ENCODE peak calls at places on chromosomes 3 and 15, in five cellular contexts. B, I, X, Y and E are unnamed samples.

GRCh38 chr15:97085806-97086205 is 755.3 kb downstream of the NR2F2 start:
- DNase-seq in B (no peak), I (no peak), X (no peak), Y (no peak), E (no peak)

GRCh38 chr3:187809979-187810568 is 64.8 kb upstream of the BCL6 start:
- DNase-seq in B (no peak), I (no peak), X (no peak), Y (no peak), E (no peak)

GRCh38 chr3:124557433-124558232 is 172.6 kb upstream of the UMPS start:
- DNase-seq in B (no peak), I (no peak), X (peak; percentile 41), Y (peak; percentile 57), E (peak; percentile 61)

GRCh38 chr3:43766672-43767465 is 76.1 kb downstream of the ABHD5 start:
- DNase-seq in B (no peak), I (no peak), X (no peak), Y (no peak), E (peak; percentile 82)

GRCh38 chr15:57432141-57432701 is 55.9 kb downstream of the CGNL1 start:
- DNase-seq in B (no peak), I (no peak), X (no peak), Y (no peak), E (peak; percentile 6)

GRCh38 chr15:78044407-78045155 is 32.9 kb downstream of the TBC1D2B start:
- DNase-seq in B (no peak), I (no peak), X (peak; percentile 58), Y (no peak), E (no peak)

GRCh38 chr3:126117786-126118185 is 33.9 kb upstream of the SLC41A3 start:
- DNase-seq in B (no peak), I (no peak), X (no peak), Y (peak; percentile 7), E (no peak)

GRCh38 chr3:141085331-141086047 is 34.3 kb downstream of the SPSB4 start:
- DNase-seq in B (no peak), I (no peak), X (no peak), Y (no peak), E (no peak)

GRCh38 chr15:71807691-71808091 is 2.7 kb upstream of the NR2E3 start:
- DNase-seq in B (no peak), I (no peak), X (peak; percentile 33), Y (no peak), E (peak; percentile 34)

GRCh38 chr3:179196700-179197099 is 48.5 kb downstream of the PIK3CA start:
- DNase-seq in B (no peak), I (no peak), X (no peak), Y (no peak), E (no peak)

GRCh38 chr3:112681822-112682325 is 40.9 kb upstream of the CCDC80 start:
- DNase-seq in B (no peak), I (no peak), X (peak; percentile 55), Y (no peak), E (no peak)

GRCh38 chr3:185253645-185254410 is at the start of gene EHHADH:
- DNase-seq in B (no peak), I (peak; percentile 23), X (no peak), Y (peak; percentile 65), E (peak; percentile 88)

GRCh38 chr3:141412087-141412935 is 44.0 kb downstream of the ZBTB38 start:
- DNase-seq in B (peak; percentile 22), I (no peak), X (peak; percentile 96), Y (peak; percentile 72), E (peak; percentile 84)

GRCh38 chr3:36603423-36603822 is 160.9 kb downstream of the DCLK3 start:
- DNase-seq in B (no peak), I (no peak), X (no peak), Y (no peak), E (no peak)

GRCh38 chr3:66271231-66271630 is 50.4 kb downstream of the SLC25A26 start:
- DNase-seq in B (no peak), I (no peak), X (peak; percentile 26), Y (no peak), E (no peak)

GRCh38 chr3:109647985-109648384 is 310.6 kb upstream of the DPPA4 start:
- DNase-seq in B (no peak), I (no peak), X (peak; percentile 21), Y (no peak), E (no peak)

GRCh38 chr3:149765762-149766334 is 13.6 kb upstream of the COMMD2 start:
- DNase-seq in B (peak; percentile 37), I (no peak), X (peak; percentile 49), Y (no peak), E (peak; percentile 32)

GRCh38 chr15:85306946-85307686 is 73.3 kb upstream of the AKAP13 start:
- DNase-seq in B (peak; percentile 32), I (no peak), X (no peak), Y (no peak), E (no peak)

GRCh38 chr3:105965384-105965783 is 96.6 kb upstream of the CBLB start:
- DNase-seq in B (no peak), I (no peak), X (no peak), Y (no peak), E (peak; percentile 83)

DNA sequence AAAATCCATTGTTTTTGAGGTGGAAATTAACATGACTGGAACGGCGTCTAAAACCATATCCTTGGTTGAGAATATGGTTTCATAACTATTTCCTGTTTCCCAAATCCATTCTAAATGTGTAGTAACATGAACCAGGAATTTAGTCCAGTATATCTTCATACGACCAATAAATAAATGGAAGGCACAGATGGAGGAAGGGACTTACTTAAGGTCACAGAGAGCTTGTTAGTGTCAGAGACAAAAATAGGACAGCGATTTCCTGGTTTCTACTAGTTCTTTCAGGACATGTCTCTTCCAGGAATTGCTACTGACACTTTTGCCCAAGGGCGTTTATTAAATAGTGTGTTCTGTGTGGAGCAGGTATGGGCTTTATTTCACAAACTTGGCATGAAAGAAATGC is 41.2 kb downstream of the HES1 start:
- DNase-seq in B (no peak), I (no peak), X (peak; percentile 34), Y (no peak), E (no peak)
- H3K4me3 ChIP-seq in B (no peak overlapping the region), I (no peak overlapping the region), X (no peak overlapping the region), Y (no peak overlapping the region), E (no peak overlapping the region)

DNA sequence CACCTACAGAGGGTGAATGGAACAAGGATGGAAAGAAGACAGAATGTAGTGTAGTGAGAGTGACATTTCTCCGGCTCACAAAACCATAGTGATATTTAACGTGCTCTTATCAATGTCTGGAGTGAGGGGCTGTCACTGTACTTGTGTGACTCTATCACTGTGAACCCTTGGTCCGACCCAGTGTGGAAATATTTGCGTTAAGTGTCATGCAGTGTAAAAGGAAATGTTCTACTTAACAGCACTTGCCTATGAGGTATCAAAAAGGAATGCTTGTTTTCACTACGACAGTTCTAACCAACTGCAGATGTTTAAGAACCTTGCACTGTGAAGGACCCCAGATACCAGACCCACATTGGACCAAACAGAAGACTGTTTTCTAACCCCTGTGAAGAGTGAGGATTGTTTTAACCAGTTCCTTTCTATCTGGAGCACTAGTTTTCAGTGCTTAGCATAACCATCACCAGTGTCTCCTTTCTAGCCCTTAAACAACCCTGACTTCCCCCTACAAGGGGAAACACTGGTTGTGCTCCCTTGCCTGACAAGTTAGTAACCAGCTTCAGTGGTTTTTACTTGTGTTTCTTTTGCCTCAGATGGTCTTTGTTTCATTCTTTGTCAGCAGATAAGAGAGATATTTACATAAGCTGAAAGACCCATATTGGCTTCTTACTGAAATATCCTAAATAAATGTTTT is 144.7 kb upstream of the ABHD17C start:
- DNase-seq in B (no peak), I (no peak), X (peak; percentile 90), Y (no peak), E (peak; percentile 90)
- H3K4me3 ChIP-seq in B (no peak overlapping the region), I (no peak overlapping the region), X (peak overlapping the region; percentile 66), Y (no peak overlapping the region), E (no peak overlapping the region)

DNA sequence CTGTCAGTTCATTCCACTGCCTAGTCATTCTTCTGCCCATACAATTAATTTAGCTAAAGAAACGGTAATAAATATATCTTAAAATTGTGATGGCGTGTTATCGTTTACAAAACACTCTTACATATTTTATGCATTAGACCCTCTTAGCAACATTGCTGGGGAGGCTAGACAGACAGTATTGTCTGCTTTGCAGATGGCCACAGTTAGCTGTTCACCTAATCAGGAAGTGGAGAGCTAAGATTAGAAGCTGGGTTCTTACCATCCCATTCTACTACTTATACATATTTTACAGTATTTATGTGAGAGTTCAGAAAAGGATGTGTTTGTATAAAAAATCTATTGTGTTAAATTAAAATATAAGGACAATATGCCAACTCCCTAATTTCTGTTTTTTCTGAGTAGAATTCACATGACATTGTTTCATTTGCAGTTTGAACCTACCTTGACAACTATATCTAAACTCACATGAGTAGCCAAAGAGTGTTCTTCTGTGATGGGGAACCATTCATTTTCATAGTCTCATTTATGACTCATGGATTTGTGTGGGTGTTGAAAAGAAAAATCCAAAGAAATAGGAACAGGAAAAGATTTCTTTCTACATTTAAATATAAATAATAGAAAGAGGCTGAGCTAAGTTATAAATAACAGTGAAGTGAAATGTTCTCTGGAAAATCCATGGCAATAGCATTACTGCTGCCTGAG is 41.7 kb upstream of the C3orf80 start:
- DNase-seq in B (no peak), I (no peak), X (no peak), Y (no peak), E (peak; percentile 43)
- H3K4me3 ChIP-seq in B (no peak overlapping the region), I (no peak overlapping the region), X (no peak overlapping the region), Y (no peak overlapping the region), E (no peak overlapping the region)

GRCh38 chr3:13235897-13236296 is 162.7 kb upstream of the IQSEC1 start:
- DNase-seq in B (no peak), I (no peak), X (no peak), Y (peak; percentile 47), E (no peak)
- H3K4me3 ChIP-seq in B (no peak overlapping the region), I (peak overlapping the region; percentile 2), X (no peak overlapping the region), Y (no peak overlapping the region), E (no peak overlapping the region)

GRCh38 chr15:45231061-45231576 is 20.9 kb upstream of the SLC28A2 start:
- DNase-seq in B (no peak), I (no peak), X (no peak), Y (no peak), E (no peak)

GRCh38 chr15:45228931-45229330 is 23.1 kb upstream of the SLC28A2 start:
- DNase-seq in B (no peak), I (no peak), X (no peak), Y (no peak), E (no peak)

GRCh38 chr15:45234562-45235235 is 17.3 kb upstream of the SLC28A2 start:
- DNase-seq in B (peak; percentile 16), I (no peak), X (no peak), Y (no peak), E (no peak)

GRCh38 chr15:45231864-45232562 is 20.0 kb upstream of the SLC28A2 start:
- DNase-seq in B (no peak), I (no peak), X (no peak), Y (no peak), E (no peak)

DNA sequence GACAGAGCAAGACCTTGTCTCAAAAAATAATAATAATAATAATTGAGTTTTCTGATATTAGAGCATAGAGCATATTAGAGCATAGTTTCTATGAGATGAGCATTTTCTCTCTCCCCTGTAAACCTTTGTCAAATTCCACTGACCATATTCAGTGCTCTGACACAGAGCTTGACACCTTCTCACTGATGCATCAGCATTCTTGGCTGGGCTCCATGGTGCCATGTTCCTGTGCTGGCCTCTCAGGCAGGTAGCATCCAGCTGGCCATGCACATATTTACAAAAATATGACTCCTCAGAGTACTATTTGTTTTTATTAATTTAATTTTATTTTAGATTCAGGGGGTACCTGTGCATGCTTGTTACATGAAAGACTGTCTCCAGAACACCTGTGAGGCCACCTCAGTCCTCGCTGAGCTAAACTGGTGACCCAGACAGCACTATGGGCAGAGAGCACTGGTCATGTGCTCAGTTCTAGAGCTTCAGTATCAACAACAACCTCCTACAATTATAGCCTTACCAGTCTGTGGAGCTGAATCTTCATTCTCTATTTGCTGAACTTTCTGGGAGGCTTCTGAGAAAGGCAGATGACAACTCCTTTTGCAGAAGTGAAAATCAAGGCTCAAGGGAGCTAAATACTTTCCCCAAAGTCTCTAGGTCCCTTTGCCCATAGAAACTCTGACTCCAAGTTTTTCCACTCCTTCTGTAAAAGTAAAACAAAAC is 21.6 kb upstream of the SLC28A2 start:
- DNase-seq in B (no peak), I (no peak), X (no peak), Y (no peak), E (no peak)
- H3K4me3 ChIP-seq in B (no peak overlapping the region), I (no peak overlapping the region), X (no peak overlapping the region), Y (no peak overlapping the region), E (no peak overlapping the region)

GRCh38 chr15:81001180-81002003 is 669 bp downstream of the TLNRD1 start:
- DNase-seq in B (peak; percentile 51), I (no peak), X (peak; percentile 73), Y (peak; percentile 66), E (peak; percentile 83)
- H3K4me3 ChIP-seq in B (peak overlapping the region; percentile 77), I (peak overlapping the region; percentile 77), X (peak overlapping the region; percentile 83), Y (peak overlapping the region; percentile 98), E (peak overlapping the region; percentile 87)